ENCODE peak calls at places on chromosomes 6 and 20, in ten cellular contexts. B, N, Q, V, I, O, F, Y, P and S are unnamed samples.

GRCh38 chr20:50336631-50337030 is 146.0 kb downstream of the CEBPB start:
- DNase-seq in B (no peak), N (no peak), Q (no peak), V (no peak), I (no peak), O (no peak), F (no peak), Y (no peak), P (no peak), S (peak; percentile 19)

GRCh38 chr6:34901930-34902329 is 12.9 kb downstream of the ANKS1A start:
- DNase-seq in B (no peak), N (no peak), Q (no peak), V (no peak), I (no peak), O (no peak), F (no peak), Y (no peak), P (no peak), S (peak; percentile 74)

GRCh38 chr6:5936611-5937010 is 70.1 kb downstream of the NRN1 start:
- DNase-seq in B (no peak), N (no peak), Q (no peak), V (no peak), I (no peak), O (no peak), F (no peak), Y (no peak), P (no peak), S (peak; percentile 81)

GRCh38 chr20:34538671-34539123 is 19.8 kb upstream of the MAP1LC3A start:
- DNase-seq in B (peak; percentile 62), N (peak; percentile 34), Q (peak; percentile 52), V (peak; percentile 17), I (peak; percentile 59), O (no peak), F (no peak), Y (no peak), P (peak; percentile 70), S (peak; percentile 73)

GRCh38 chr6:35396991-35397390 is 54.6 kb downstream of the PPARD start:
- DNase-seq in B (no peak), N (no peak), Q (no peak), V (peak; percentile 95), I (no peak), O (no peak), F (no peak), Y (no peak), P (no peak), S (no peak)

GRCh38 chr6:14354919-14355572 is 237.5 kb downstream of the CD83 start:
- DNase-seq in B (peak; percentile 50), N (no peak), Q (no peak), V (peak; percentile 67), I (no peak), O (no peak), F (no peak), Y (no peak), P (peak; percentile 63), S (peak; percentile 94)

GRCh38 chr6:27867941-27868705 is 44.1 kb downstream of the OR2B2 start:
- DNase-seq in B (no peak), N (no peak), Q (no peak), V (peak; percentile 16), I (no peak), O (no peak), F (no peak), Y (peak; percentile 61), P (no peak), S (peak; percentile 6)

GRCh38 chr6:154786144-154786868 is 53.1 kb downstream of the SCAF8 start:
- DNase-seq in B (no peak), N (no peak), Q (no peak), V (no peak), I (no peak), O (no peak), F (no peak), Y (no peak), P (no peak), S (no peak)

GRCh38 chr20:57762531-57763234 is 52.9 kb upstream of the PMEPA1 start:
- DNase-seq in B (no peak), N (no peak), Q (no peak), V (no peak), I (no peak), O (no peak), F (no peak), Y (no peak), P (no peak), S (no peak)

GRCh38 chr6:155077331-155077730 is 82.2 kb downstream of the TIAM2 start:
- DNase-seq in B (no peak), N (no peak), Q (no peak), V (no peak), I (no peak), O (no peak), F (no peak), Y (no peak), P (no peak), S (no peak)

GRCh38 chr6:159217595-159218275 is 48.5 kb downstream of the FNDC1 start:
- DNase-seq in B (no peak), N (no peak), Q (no peak), V (no peak), I (peak; percentile 64), O (peak; percentile 2), F (peak; percentile 45), Y (no peak), P (peak; percentile 29), S (peak; percentile 31)

GRCh38 chr6:28814032-28814976 is 109.5 kb downstream of the TRIM27 start:
- DNase-seq in B (no peak), N (no peak), Q (no peak), V (no peak), I (peak; percentile 60), O (no peak), F (no peak), Y (no peak), P (no peak), S (no peak)

GRCh38 chr6:21437583-21437982 is 156.0 kb upstream of the SOX4 start:
- DNase-seq in B (no peak), N (no peak), Q (no peak), V (no peak), I (no peak), O (no peak), F (no peak), Y (no peak), P (no peak), S (peak; percentile 73)

GRCh38 chr6:5082487-5083306 is 2.4 kb upstream of the PPP1R3G start:
- DNase-seq in B (peak; percentile 51), N (no peak), Q (no peak), V (peak; percentile 95), I (no peak), O (no peak), F (no peak), Y (no peak), P (no peak), S (peak; percentile 85)

GRCh38 chr20:48983423-48984400 is 62.2 kb downstream of the ARFGEF2 start:
- DNase-seq in B (peak; percentile 20), N (no peak), Q (no peak), V (peak; percentile 92), I (no peak), O (no peak), F (no peak), Y (no peak), P (no peak), S (peak; percentile 95)